ENCODE peak calls at places on chromosome 20, in four cellular contexts. One of them, this sample, is unnamed.

GRCh38 chr20:36835025-36835424 is 40.9 kb upstream of the TLDC2 start:
- DNase-seq in prostate gland: no peak
- DNase-seq in suprapubic skin: no peak
- DNase-seq in GM12892: no peak
- DNase-seq in this sample: no peak

GRCh38 chr20:36237477-36237876 is 1.2 kb downstream of the AAR2 start:
- DNase-seq in suprapubic skin: no peak
- DNase-seq in prostate gland: no peak
- DNase-seq in GM12892: no peak
- DNase-seq in this sample: no peak

GRCh38 chr20:53176133-53176532 is 204.0 kb downstream of the TSHZ2 start:
- DNase-seq in prostate gland: no peak
- DNase-seq in suprapubic skin: no peak
- DNase-seq in GM12892: no peak
- DNase-seq in this sample: no peak

GRCh38 chr20:728022-728944 is 40.0 kb downstream of the SLC52A3 start:
- DNase-seq in suprapubic skin: no peak
- DNase-seq in prostate gland: peak; percentile 52
- DNase-seq in GM12892: peak; percentile 41
- DNase-seq in this sample: peak; percentile 63

GRCh38 chr20:52572687-52573086 is 381.1 kb upstream of the ZFP64 start:
- DNase-seq in prostate gland: no peak
- DNase-seq in suprapubic skin: no peak
- DNase-seq in GM12892: no peak
- DNase-seq in this sample: no peak

GRCh38 chr20:63708301-63709148 is 686 bp downstream of the ZGPAT start:
- DNase-seq in GM12892: peak; percentile 39
- DNase-seq in prostate gland: no peak
- DNase-seq in suprapubic skin: peak; percentile 79
- DNase-seq in this sample: no peak

GRCh38 chr20:8693709-8694108 is 375.2 kb upstream of the PLCB4 start:
- DNase-seq in suprapubic skin: no peak
- DNase-seq in GM12892: no peak
- DNase-seq in prostate gland: no peak
- DNase-seq in this sample: no peak

GRCh38 chr20:7694940-7695567 is 245.2 kb downstream of the HAO1 start:
- DNase-seq in suprapubic skin: no peak
- DNase-seq in prostate gland: no peak
- DNase-seq in GM12892: no peak
- DNase-seq in this sample: no peak

GRCh38 chr20:36085686-36086267 is 68.8 kb upstream of the EPB41L1 start:
- DNase-seq in GM12892: no peak
- DNase-seq in prostate gland: no peak
- DNase-seq in suprapubic skin: no peak
- DNase-seq in this sample: no peak

GRCh38 chr20:58892126-58892931 is 39.8 kb downstream of the GNAS start:
- DNase-seq in suprapubic skin: peak; percentile 87
- DNase-seq in GM12892: peak; percentile 70
- DNase-seq in prostate gland: peak; percentile 71
- DNase-seq in this sample: peak; percentile 65

GRCh38 chr20:44692932-44693476 is 22.2 kb upstream of the CCN5 start:
- DNase-seq in suprapubic skin: peak; percentile 89
- DNase-seq in GM12892: no peak
- DNase-seq in prostate gland: no peak
- DNase-seq in this sample: no peak
- TF ChIP-seq POLR2AphosphoS5 in suprapubic skin: peak; percentile 56
- TF ChIP-seq POLR2AphosphoS5 in GM12892: no peak
- TF ChIP-seq POLR2AphosphoS5 in prostate gland: peak; percentile 52
- TF ChIP-seq POLR2AphosphoS5 in this sample: no peak

DNA sequence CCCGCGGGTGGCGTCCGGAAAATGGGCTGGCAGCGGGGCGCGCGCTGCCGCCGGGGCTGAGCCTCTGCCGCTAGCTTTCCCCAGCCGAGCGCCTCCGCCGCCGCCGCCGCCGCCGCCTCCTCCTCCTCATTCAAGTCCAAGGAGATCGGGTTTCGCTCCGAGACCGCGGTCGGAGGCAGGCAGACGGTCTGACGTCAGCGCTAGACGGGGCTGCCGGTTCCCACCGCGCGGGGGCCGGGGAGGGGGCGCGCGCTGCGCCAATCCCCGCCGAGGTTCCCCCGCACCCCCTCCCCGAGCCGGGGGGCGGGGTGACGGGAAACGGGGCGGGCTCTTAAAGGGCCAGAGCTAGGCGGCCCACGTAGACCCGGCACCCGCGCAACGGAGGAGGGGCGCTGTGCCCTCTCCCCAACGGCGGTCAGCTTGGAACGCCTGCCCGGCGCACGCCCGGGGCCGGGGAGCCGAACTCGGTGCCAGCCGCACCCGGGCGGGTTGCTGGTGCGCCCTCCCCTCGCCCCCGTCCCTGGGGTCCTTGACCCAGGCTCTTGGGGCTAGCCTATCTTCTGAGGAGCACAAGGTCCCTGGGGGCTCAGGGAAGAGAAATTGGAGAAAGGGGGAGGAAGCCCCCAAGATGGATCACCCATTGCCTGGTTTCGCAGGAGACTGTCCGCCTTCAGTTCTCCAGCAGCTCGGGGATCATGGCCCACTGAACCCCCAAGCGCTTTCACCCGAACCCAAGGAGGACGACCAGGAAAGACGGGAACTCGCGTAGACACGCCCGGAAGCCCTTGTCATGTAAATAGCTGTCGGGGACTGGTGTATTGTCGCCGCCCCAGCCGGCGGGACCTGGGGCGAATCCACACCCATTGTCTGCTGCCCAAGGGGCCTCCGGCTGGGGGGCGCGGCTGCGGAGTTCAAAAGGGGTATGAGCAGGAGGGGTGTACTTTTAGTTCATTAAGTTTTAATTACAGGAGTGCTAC is at the start of gene PMEPA1:
- DNase-seq in GM12892: peak; percentile 86
- DNase-seq in suprapubic skin: peak; percentile 95
- DNase-seq in prostate gland: peak; percentile 95
- DNase-seq in this sample: peak; percentile 91
- TF ChIP-seq POLR2AphosphoS5 in GM12892: no peak
- TF ChIP-seq POLR2AphosphoS5 in suprapubic skin: peak; percentile 49
- TF ChIP-seq POLR2AphosphoS5 in prostate gland: peak; percentile 92
- TF ChIP-seq POLR2AphosphoS5 in this sample: no peak

DNA sequence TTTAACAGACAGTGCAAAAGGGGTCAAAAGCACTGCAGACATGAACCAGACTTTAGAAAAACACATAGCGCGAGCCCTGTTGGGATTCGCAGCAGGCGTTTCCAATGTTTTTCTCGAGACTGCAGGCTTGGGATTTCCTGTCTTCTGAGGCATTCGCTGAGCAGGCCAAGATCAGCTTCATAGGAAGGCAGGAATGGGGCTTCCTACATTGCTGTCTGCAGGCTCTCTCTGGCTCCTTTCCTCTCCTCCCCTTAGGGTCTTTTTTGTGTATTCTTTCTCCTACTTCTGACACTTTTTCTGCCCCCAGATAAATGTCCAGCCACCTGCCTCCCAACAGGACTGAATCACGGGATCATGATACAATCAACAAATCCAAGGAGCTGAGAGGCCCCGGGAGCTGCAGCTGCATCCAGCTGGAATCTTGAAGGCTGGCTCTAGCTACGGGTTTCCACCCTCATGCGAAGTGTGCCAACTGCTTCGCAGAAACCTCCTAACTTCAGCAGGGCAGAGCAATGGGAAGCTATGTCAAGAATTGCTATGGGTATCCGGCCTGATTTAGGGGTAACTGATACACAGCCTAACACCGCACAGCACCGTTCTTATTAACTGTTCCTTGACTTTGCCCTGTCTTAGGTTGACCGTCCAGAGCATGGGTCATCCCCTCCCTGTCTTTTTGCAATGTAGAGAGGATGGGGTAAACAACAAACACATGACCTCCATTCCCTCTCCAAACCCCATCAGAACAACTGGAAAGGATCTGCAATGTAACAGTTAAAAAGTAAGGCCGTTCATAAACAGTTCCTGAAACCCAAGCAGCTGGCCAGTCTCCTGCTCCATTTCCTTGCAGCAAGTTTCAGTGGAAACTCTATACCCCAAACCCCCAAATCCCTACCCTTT is 31.6 kb downstream of the SNX5 start:
- DNase-seq in suprapubic skin: no peak
- DNase-seq in GM12892: no peak
- DNase-seq in prostate gland: peak; percentile 19
- DNase-seq in this sample: no peak
- TF ChIP-seq POLR2AphosphoS5 in suprapubic skin: no peak
- TF ChIP-seq POLR2AphosphoS5 in GM12892: no peak
- TF ChIP-seq POLR2AphosphoS5 in prostate gland: no peak
- TF ChIP-seq POLR2AphosphoS5 in this sample: no peak

GRCh38 chr20:47213960-47214359 is 142.5 kb downstream of the ZMYND8 start:
- DNase-seq in suprapubic skin: no peak
- DNase-seq in GM12892: no peak
- DNase-seq in prostate gland: no peak
- DNase-seq in this sample: no peak
- TF ChIP-seq POLR2AphosphoS5 in suprapubic skin: no peak
- TF ChIP-seq POLR2AphosphoS5 in GM12892: no peak
- TF ChIP-seq POLR2AphosphoS5 in prostate gland: no peak
- TF ChIP-seq POLR2AphosphoS5 in this sample: no peak

DNA sequence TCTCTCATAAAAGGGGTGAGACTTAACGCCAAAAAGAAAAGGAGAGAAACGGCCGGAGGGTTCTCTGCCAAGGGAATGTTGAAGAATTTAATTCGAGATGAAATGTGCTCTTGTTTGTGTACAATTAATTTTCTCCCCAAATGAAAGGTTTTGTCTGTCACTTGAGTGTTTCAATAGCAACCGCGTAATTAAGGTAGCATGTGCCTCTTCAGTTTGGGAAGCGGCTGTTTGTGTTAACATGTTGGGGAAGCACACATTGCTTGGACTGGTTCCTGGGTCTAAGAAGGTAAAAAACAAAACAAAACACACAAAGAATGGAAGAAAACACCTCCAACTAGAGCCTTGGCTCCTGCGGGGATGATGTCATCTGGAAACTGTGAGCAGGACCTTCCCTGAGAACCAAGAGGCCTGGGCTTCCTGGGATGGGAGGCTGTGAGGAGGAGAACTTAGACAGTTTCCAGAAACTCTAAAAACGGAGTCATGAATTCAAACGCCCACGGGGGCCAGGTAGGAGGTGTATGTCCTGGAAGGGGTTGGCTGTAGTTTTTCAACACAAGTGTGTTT is 72.8 kb upstream of the SULF2 start:
- DNase-seq in suprapubic skin: no peak
- DNase-seq in GM12892: no peak
- DNase-seq in prostate gland: peak; percentile 37
- DNase-seq in this sample: no peak
- TF ChIP-seq POLR2AphosphoS5 in suprapubic skin: no peak
- TF ChIP-seq POLR2AphosphoS5 in GM12892: no peak
- TF ChIP-seq POLR2AphosphoS5 in prostate gland: peak; percentile 51
- TF ChIP-seq POLR2AphosphoS5 in this sample: no peak

DNA sequence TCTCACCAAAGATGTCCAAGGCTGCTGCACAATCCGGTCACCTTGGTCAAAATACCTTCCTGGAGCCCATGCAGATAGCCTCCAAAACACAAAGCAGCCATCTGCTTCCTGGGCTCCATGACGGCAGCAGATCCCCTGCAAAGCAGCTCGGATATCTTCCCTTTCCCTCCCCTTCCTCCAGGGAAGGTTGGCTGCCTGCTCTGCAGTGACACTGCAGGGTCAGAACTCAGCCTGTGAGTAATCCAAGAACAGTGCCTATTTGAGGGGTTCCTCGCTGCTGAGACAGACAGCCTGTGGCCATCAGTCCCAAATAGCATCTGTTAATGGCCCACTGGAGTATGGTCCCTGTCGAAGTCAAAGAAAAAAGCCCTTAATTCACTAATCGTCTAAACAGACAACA is 270.8 kb downstream of the PREX1 start:
- DNase-seq in GM12892: no peak
- DNase-seq in prostate gland: no peak
- DNase-seq in suprapubic skin: no peak
- DNase-seq in this sample: no peak
- TF ChIP-seq POLR2AphosphoS5 in GM12892: no peak
- TF ChIP-seq POLR2AphosphoS5 in prostate gland: no peak
- TF ChIP-seq POLR2AphosphoS5 in suprapubic skin: no peak
- TF ChIP-seq POLR2AphosphoS5 in this sample: no peak

GRCh38 chr20:5656136-5656535 is 94.1 kb upstream of the SHLD1 start:
- DNase-seq in suprapubic skin: no peak
- DNase-seq in prostate gland: no peak
- DNase-seq in GM12892: no peak
- DNase-seq in this sample: no peak

GRCh38 chr20:5660346-5660745 is 89.9 kb upstream of the SHLD1 start:
- DNase-seq in GM12892: no peak
- DNase-seq in prostate gland: no peak
- DNase-seq in suprapubic skin: no peak
- DNase-seq in this sample: no peak

GRCh38 chr20:5657190-5657872 is 92.9 kb upstream of the SHLD1 start:
- DNase-seq in GM12892: no peak
- DNase-seq in prostate gland: peak; percentile 40
- DNase-seq in suprapubic skin: no peak
- DNase-seq in this sample: no peak

GRCh38 chr20:5657873-5658200 is 92.4 kb upstream of the SHLD1 start:
- DNase-seq in GM12892: no peak
- DNase-seq in prostate gland: no peak
- DNase-seq in suprapubic skin: no peak
- DNase-seq in this sample: no peak

DNA sequence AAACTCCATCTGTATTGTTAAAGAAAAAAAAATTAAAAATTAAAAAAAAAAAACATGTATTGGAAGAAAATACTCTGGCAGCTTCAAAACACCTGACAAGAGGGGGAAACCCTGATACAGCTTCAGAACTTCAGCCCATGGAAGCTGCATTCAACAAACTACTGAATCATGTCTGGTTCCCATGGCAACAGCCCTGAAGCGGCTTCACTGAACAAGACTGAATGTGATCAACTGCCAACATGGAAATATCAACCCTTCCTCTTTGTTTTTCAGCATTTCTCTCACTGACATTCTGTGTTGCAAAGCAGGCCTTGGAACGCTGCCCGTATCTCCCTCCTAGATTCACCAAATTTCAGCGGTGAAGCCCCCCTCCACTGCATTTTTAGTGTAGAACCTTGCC is 91.3 kb upstream of the SHLD1 start:
- DNase-seq in GM12892: no peak
- DNase-seq in suprapubic skin: peak; percentile 85
- DNase-seq in prostate gland: peak; percentile 44
- DNase-seq in this sample: no peak
- TF ChIP-seq POLR2AphosphoS5 in GM12892: no peak
- TF ChIP-seq POLR2AphosphoS5 in suprapubic skin: peak; percentile 42
- TF ChIP-seq POLR2AphosphoS5 in prostate gland: no peak
- TF ChIP-seq POLR2AphosphoS5 in this sample: no peak

DNA sequence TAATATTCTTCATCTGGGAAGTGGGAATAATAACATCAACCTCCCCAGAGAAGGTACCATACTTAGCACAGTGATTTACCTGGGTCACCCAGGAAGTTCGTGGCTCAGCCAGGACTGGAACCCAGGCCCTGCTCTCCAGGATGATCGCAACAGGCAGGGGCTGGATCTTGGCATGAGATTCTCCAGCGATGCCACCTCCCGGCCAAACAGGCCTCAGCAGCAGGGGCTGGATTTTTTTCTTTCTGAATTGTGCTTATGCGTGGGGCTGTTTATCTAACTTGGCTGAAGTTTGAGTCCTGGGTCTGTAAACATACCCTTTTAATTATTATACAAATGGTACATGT is 129.5 kb upstream of the PTPN1 start:
- DNase-seq in GM12892: no peak
- DNase-seq in prostate gland: peak; percentile 44
- DNase-seq in suprapubic skin: no peak
- DNase-seq in this sample: no peak
- TF ChIP-seq POLR2AphosphoS5 in GM12892: no peak
- TF ChIP-seq POLR2AphosphoS5 in prostate gland: peak; percentile 47
- TF ChIP-seq POLR2AphosphoS5 in suprapubic skin: no peak
- TF ChIP-seq POLR2AphosphoS5 in this sample: no peak

GRCh38 chr20:49288784-49289696 is 11.2 kb upstream of the ZNFX1 start:
- DNase-seq in suprapubic skin: no peak
- DNase-seq in GM12892: no peak
- DNase-seq in prostate gland: peak; percentile 86
- DNase-seq in this sample: no peak
- TF ChIP-seq POLR2AphosphoS5 in suprapubic skin: no peak
- TF ChIP-seq POLR2AphosphoS5 in GM12892: peak; percentile 95
- TF ChIP-seq POLR2AphosphoS5 in prostate gland: peak; percentile 84
- TF ChIP-seq POLR2AphosphoS5 in this sample: peak; percentile 85